ENCODE peak calls at places on chromosomes 13 and 19, in seven cellular contexts. One of them, this sample, is unnamed.

GRCh38 chr19:17721821-17722220 is 2.5 kb downstream of the MAP1S start:
- DNase-seq in dermis blood vessel endothelial cell: peak; percentile 82
- DNase-seq in psoas muscle: peak; percentile 48
- DNase-seq in LoVo: no peak
- DNase-seq in activated gamma-delta T cell treated with anti-CD3 and anti-CD28 coated beads, Interleukin-2, amount 50 U/mL, for 16 hours: no peak
- DNase-seq in neuronal stem cell: no peak
- DNase-seq in stimulated activated CD4-positive, alpha-beta T cell treated with anti-CD3 and anti-CD28 coated beads, Interleukin-4, amount 100 ng/mL, for 1 hour: no peak
- DNase-seq in this sample: peak; percentile 48

GRCh38 chr13:28421674-28422410 is 73.1 kb downstream of the FLT1 start:
- DNase-seq in dermis blood vessel endothelial cell: no peak
- DNase-seq in psoas muscle: no peak
- DNase-seq in LoVo: no peak
- DNase-seq in activated gamma-delta T cell treated with anti-CD3 and anti-CD28 coated beads, Interleukin-2, amount 50 U/mL, for 16 hours: no peak
- DNase-seq in neuronal stem cell: no peak
- DNase-seq in stimulated activated CD4-positive, alpha-beta T cell treated with anti-CD3 and anti-CD28 coated beads, Interleukin-4, amount 100 ng/mL, for 1 hour: no peak
- DNase-seq in this sample: no peak

GRCh38 chr13:110448677-110449076 is 112.8 kb downstream of the RAB20 start:
- DNase-seq in dermis blood vessel endothelial cell: no peak
- DNase-seq in psoas muscle: no peak
- DNase-seq in LoVo: no peak
- DNase-seq in activated gamma-delta T cell treated with anti-CD3 and anti-CD28 coated beads, Interleukin-2, amount 50 U/mL, for 16 hours: no peak
- DNase-seq in neuronal stem cell: no peak
- DNase-seq in stimulated activated CD4-positive, alpha-beta T cell treated with anti-CD3 and anti-CD28 coated beads, Interleukin-4, amount 100 ng/mL, for 1 hour: no peak
- DNase-seq in this sample: no peak

GRCh38 chr13:29587645-29588044 is 7.8 kb downstream of the SLC7A1 start:
- DNase-seq in dermis blood vessel endothelial cell: peak; percentile 42
- DNase-seq in psoas muscle: no peak
- DNase-seq in LoVo: no peak
- DNase-seq in activated gamma-delta T cell treated with anti-CD3 and anti-CD28 coated beads, Interleukin-2, amount 50 U/mL, for 16 hours: no peak
- DNase-seq in neuronal stem cell: no peak
- DNase-seq in stimulated activated CD4-positive, alpha-beta T cell treated with anti-CD3 and anti-CD28 coated beads, Interleukin-4, amount 100 ng/mL, for 1 hour: no peak
- DNase-seq in this sample: no peak

GRCh38 chr19:46218160-46218559 is 11.4 kb upstream of the IGFL1 start:
- DNase-seq in dermis blood vessel endothelial cell: peak; percentile 54
- DNase-seq in psoas muscle: no peak
- DNase-seq in LoVo: peak; percentile 54
- DNase-seq in activated gamma-delta T cell treated with anti-CD3 and anti-CD28 coated beads, Interleukin-2, amount 50 U/mL, for 16 hours: no peak
- DNase-seq in neuronal stem cell: peak; percentile 83
- DNase-seq in stimulated activated CD4-positive, alpha-beta T cell treated with anti-CD3 and anti-CD28 coated beads, Interleukin-4, amount 100 ng/mL, for 1 hour: peak; percentile 34
- DNase-seq in this sample: no peak

GRCh38 chr13:45847554-45848224 is 3.9 kb downstream of the SIAH3 start:
- DNase-seq in dermis blood vessel endothelial cell: peak; percentile 73
- DNase-seq in psoas muscle: peak; percentile 22
- DNase-seq in LoVo: no peak
- DNase-seq in activated gamma-delta T cell treated with anti-CD3 and anti-CD28 coated beads, Interleukin-2, amount 50 U/mL, for 16 hours: no peak
- DNase-seq in neuronal stem cell: no peak
- DNase-seq in stimulated activated CD4-positive, alpha-beta T cell treated with anti-CD3 and anti-CD28 coated beads, Interleukin-4, amount 100 ng/mL, for 1 hour: no peak
- DNase-seq in this sample: peak; percentile 88

GRCh38 chr19:1859319-1859718 is 4.1 kb downstream of the KLF16 start:
- DNase-seq in dermis blood vessel endothelial cell: no peak
- DNase-seq in psoas muscle: no peak
- DNase-seq in LoVo: no peak
- DNase-seq in activated gamma-delta T cell treated with anti-CD3 and anti-CD28 coated beads, Interleukin-2, amount 50 U/mL, for 16 hours: no peak
- DNase-seq in neuronal stem cell: no peak
- DNase-seq in stimulated activated CD4-positive, alpha-beta T cell treated with anti-CD3 and anti-CD28 coated beads, Interleukin-4, amount 100 ng/mL, for 1 hour: no peak
- DNase-seq in this sample: no peak

GRCh38 chr19:46574533-46574932 is 26.6 kb upstream of the CALM3 start:
- DNase-seq in dermis blood vessel endothelial cell: no peak
- DNase-seq in psoas muscle: no peak
- DNase-seq in LoVo: no peak
- DNase-seq in activated gamma-delta T cell treated with anti-CD3 and anti-CD28 coated beads, Interleukin-2, amount 50 U/mL, for 16 hours: peak; percentile 1
- DNase-seq in neuronal stem cell: no peak
- DNase-seq in stimulated activated CD4-positive, alpha-beta T cell treated with anti-CD3 and anti-CD28 coated beads, Interleukin-4, amount 100 ng/mL, for 1 hour: peak; percentile 56
- DNase-seq in this sample: no peak